ENCODE peak calls at places on chromosomes 3 and 15, in five cellular contexts. One of them, this sample, is unnamed.

GRCh38 chr15:61122624-61123375 is 106.3 kb downstream of the RORA start:
- DNase-seq in posterior vena cava: no peak
- DNase-seq in transverse colon: no peak
- DNase-seq in T-cell: no peak
- DNase-seq in GM23338: no peak
- DNase-seq in this sample: no peak

GRCh38 chr15:40083756-40084101 is 24.9 kb downstream of the BMF start:
- DNase-seq in GM23338: no peak
- DNase-seq in T-cell: no peak
- DNase-seq in transverse colon: no peak
- DNase-seq in posterior vena cava: no peak
- DNase-seq in this sample: no peak

GRCh38 chr3:71652786-71653419 is 69.4 kb upstream of the FOXP1 start:
- DNase-seq in transverse colon: peak
- DNase-seq in posterior vena cava: no peak
- DNase-seq in GM23338: peak
- DNase-seq in T-cell: no peak
- DNase-seq in this sample: peak

GRCh38 chr3:135056084-135056730 is 261.1 kb downstream of the EPHB1 start:
- DNase-seq in GM23338: no peak
- DNase-seq in T-cell: no peak
- DNase-seq in transverse colon: no peak
- DNase-seq in posterior vena cava: no peak
- DNase-seq in this sample: no peak

GRCh38 chr3:135311699-135312098 is 516.6 kb downstream of the EPHB1 start:
- DNase-seq in posterior vena cava: no peak
- DNase-seq in transverse colon: no peak
- DNase-seq in T-cell: no peak
- DNase-seq in GM23338: no peak
- DNase-seq in this sample: no peak

GRCh38 chr3:195032955-195033354 is 238.0 kb downstream of the XXYLT1 start:
- DNase-seq in GM23338: no peak
- DNase-seq in transverse colon: no peak
- DNase-seq in posterior vena cava: no peak
- DNase-seq in T-cell: no peak
- DNase-seq in this sample: no peak

GRCh38 chr3:126817781-126818180 is 113.7 kb downstream of the CHCHD6 start:
- DNase-seq in posterior vena cava: no peak
- DNase-seq in transverse colon: no peak
- DNase-seq in GM23338: no peak
- DNase-seq in T-cell: no peak
- DNase-seq in this sample: no peak

GRCh38 chr15:57158997-57159668 is 217.2 kb upstream of the CGNL1 start:
- DNase-seq in T-cell: no peak
- DNase-seq in transverse colon: no peak
- DNase-seq in GM23338: no peak
- DNase-seq in posterior vena cava: no peak
- DNase-seq in this sample: no peak

This sample was measured in AG08396.